ENCODE peak calls at places on chromosomes 5 and 9, in five cellular contexts. D, M, J, L and X are unnamed samples.

GRCh38 chr5:132477784-132478497 is 12.6 kb downstream of the IRF1 start:
- DNase-seq in D (no peak), M (no peak), J (no peak), L (no peak), X (no peak)

GRCh38 chr5:17238521-17239041 is 21.1 kb downstream of the BASP1 start:
- DNase-seq in D (peak; percentile 71), M (no peak), J (peak; percentile 25), L (peak; percentile 60), X (no peak)

GRCh38 chr9:129561594-129562281 is 59.2 kb downstream of the C9orf50 start:
- DNase-seq in D (no peak), M (no peak), J (no peak), L (no peak), X (no peak)

GRCh38 chr9:124308606-124309310 is 51.0 kb downstream of the NEK6 start:
- DNase-seq in D (no peak), M (no peak), J (no peak), L (no peak), X (no peak)

GRCh38 chr9:117616436-117616835 is 87.8 kb upstream of the TLR4 start:
- DNase-seq in D (no peak), M (no peak), J (no peak), L (peak; percentile 77), X (no peak)

GRCh38 chr9:78866228-78867132 is 569.6 kb downstream of the PSAT1 start:
- DNase-seq in D (peak; percentile 97), M (no peak), J (peak; percentile 74), L (no peak), X (no peak)

GRCh38 chr5:149240354-149240998 is 31.2 kb upstream of the AFAP1L1 start:
- DNase-seq in D (no peak), M (no peak), J (no peak), L (no peak), X (no peak)

GRCh38 chr9:129703667-129704355 is 38.4 kb downstream of the PRRX2 start:
- DNase-seq in D (no peak), M (no peak), J (peak; percentile 67), L (no peak), X (peak; percentile 76)

GRCh38 chr9:91071185-91071990 is 269.8 kb downstream of the SYK start:
- DNase-seq in D (no peak), M (no peak), J (no peak), L (peak; percentile 43), X (no peak)

GRCh38 chr9:93911871-93912554 is 43.1 kb downstream of the BARX1 start:
- DNase-seq in D (no peak), M (no peak), J (no peak), L (no peak), X (no peak)

GRCh38 chr9:80790764-80791163 is 898.6 kb downstream of the TLE1 start:
- DNase-seq in D (no peak), M (no peak), J (no peak), L (no peak), X (no peak)

GRCh38 chr5:138210985-138211384 is 2.1 kb downstream of the CDC23 start:
- DNase-seq in D (no peak), M (no peak), J (no peak), L (no peak), X (no peak)

GRCh38 chr9:108618906-108619550 is 236.8 kb downstream of the ACTL7B start:
- DNase-seq in D (peak; percentile 18), M (no peak), J (no peak), L (no peak), X (no peak)

GRCh38 chr5:151923865-151924264 is 786 bp downstream of the GLRA1 start:
- DNase-seq in D (no peak), M (no peak), J (no peak), L (peak; percentile 81), X (no peak)

GRCh38 chr5:96968074-96968473 is 32.2 kb downstream of the LNPEP start:
- DNase-seq in D (peak; percentile 59), M (no peak), J (no peak), L (no peak), X (no peak)

GRCh38 chr9:135135171-135135926 is 47.9 kb downstream of the OLFM1 start:
- DNase-seq in D (no peak), M (no peak), J (no peak), L (no peak), X (no peak)

GRCh38 chr9:37575921-37576721 is at the start of gene FBXO10:
- DNase-seq in D (peak; percentile 40), M (peak; percentile 84), J (peak; percentile 28), L (peak; percentile 52), X (peak; percentile 82)

GRCh38 chr5:5881294-5881693 is 458.8 kb downstream of the ICE1 start:
- DNase-seq in D (no peak), M (peak; percentile 41), J (no peak), L (no peak), X (no peak)

GRCh38 chr5:173514666-173515065 is 101.8 kb downstream of the BOD1 start:
- DNase-seq in D (no peak), M (no peak), J (no peak), L (no peak), X (no peak)

GRCh38 chr9:131758972-131759647 is 19.2 kb upstream of the RAPGEF1 start:
- DNase-seq in D (no peak), M (no peak), J (no peak), L (no peak), X (no peak)

GRCh38 chr9:21110708-21111576 is 30.7 kb downstream of the IFNW1 start:
- DNase-seq in D (peak; percentile 6), M (peak; percentile 60), J (peak; percentile 33), L (peak; percentile 83), X (no peak)